ENCODE peak calls at places on chromosome 4, in nine cellular contexts. One of them, this sample, is unnamed.

GRCh38 chr4:10753326-10753725 is 68.8 kb upstream of the CLNK start:
- DNase-seq in type B pancreatic cell: no peak
- DNase-seq in HFF-Myc: no peak
- DNase-seq in CD4-positive, alpha-beta T cell: no peak
- DNase-seq in brain microvascular endothelial cell: no peak
- DNase-seq in uterus: no peak
- DNase-seq in endodermal cell: no peak
- DNase-seq in WERI-Rb-1: peak
- DNase-seq in foreskin fibroblast: no peak
- DNase-seq in this sample: no peak

GRCh38 chr4:22440999-22441398 is 74.9 kb downstream of the ADGRA3 start:
- DNase-seq in WERI-Rb-1: no peak
- DNase-seq in HFF-Myc: no peak
- DNase-seq in foreskin fibroblast: no peak
- DNase-seq in endodermal cell: no peak
- DNase-seq in brain microvascular endothelial cell: no peak
- DNase-seq in CD4-positive, alpha-beta T cell: no peak
- DNase-seq in uterus: no peak
- DNase-seq in type B pancreatic cell: no peak
- DNase-seq in this sample: no peak

GRCh38 chr4:152103181-152103901 is 342.5 kb upstream of the GATB start:
- DNase-seq in HFF-Myc: no peak
- DNase-seq in uterus: no peak
- DNase-seq in type B pancreatic cell: no peak
- DNase-seq in endodermal cell: no peak
- DNase-seq in brain microvascular endothelial cell: no peak
- DNase-seq in CD4-positive, alpha-beta T cell: no peak
- DNase-seq in foreskin fibroblast: no peak
- DNase-seq in WERI-Rb-1: no peak
- DNase-seq in this sample: no peak

GRCh38 chr4:39305902-39306677 is 60.1 kb downstream of the RFC1 start:
- DNase-seq in foreskin fibroblast: peak
- DNase-seq in CD4-positive, alpha-beta T cell: no peak
- DNase-seq in type B pancreatic cell: no peak
- DNase-seq in brain microvascular endothelial cell: no peak
- DNase-seq in uterus: no peak
- DNase-seq in endodermal cell: no peak
- DNase-seq in HFF-Myc: no peak
- DNase-seq in WERI-Rb-1: no peak
- DNase-seq in this sample: no peak

GRCh38 chr4:184097240-184097619 is 120.4 kb downstream of the ENPP6 start:
- DNase-seq in CD4-positive, alpha-beta T cell: no peak
- DNase-seq in HFF-Myc: no peak
- DNase-seq in endodermal cell: peak
- DNase-seq in uterus: peak
- DNase-seq in foreskin fibroblast: no peak
- DNase-seq in WERI-Rb-1: no peak
- DNase-seq in brain microvascular endothelial cell: no peak
- DNase-seq in type B pancreatic cell: no peak
- DNase-seq in this sample: no peak

GRCh38 chr4:6279582-6280289 is 10.1 kb downstream of the WFS1 start:
- DNase-seq in endodermal cell: no peak
- DNase-seq in foreskin fibroblast: no peak
- DNase-seq in HFF-Myc: no peak
- DNase-seq in WERI-Rb-1: no peak
- DNase-seq in type B pancreatic cell: no peak
- DNase-seq in uterus: no peak
- DNase-seq in brain microvascular endothelial cell: no peak
- DNase-seq in CD4-positive, alpha-beta T cell: no peak
- DNase-seq in this sample: no peak

GRCh38 chr4:149347139-149347538 is 468.5 kb downstream of the IQCM start:
- DNase-seq in HFF-Myc: no peak
- DNase-seq in foreskin fibroblast: no peak
- DNase-seq in endodermal cell: no peak
- DNase-seq in WERI-Rb-1: no peak
- DNase-seq in type B pancreatic cell: no peak
- DNase-seq in CD4-positive, alpha-beta T cell: no peak
- DNase-seq in brain microvascular endothelial cell: no peak
- DNase-seq in uterus: no peak
- DNase-seq in this sample: no peak

GRCh38 chr4:127788517-127788916 is 6.4 kb downstream of the HSPA4L start:
- DNase-seq in brain microvascular endothelial cell: no peak
- DNase-seq in CD4-positive, alpha-beta T cell: no peak
- DNase-seq in uterus: no peak
- DNase-seq in type B pancreatic cell: no peak
- DNase-seq in HFF-Myc: no peak
- DNase-seq in endodermal cell: peak
- DNase-seq in WERI-Rb-1: no peak
- DNase-seq in foreskin fibroblast: no peak
- DNase-seq in this sample: no peak

GRCh38 chr4:35342833-35343232 is 901.5 kb downstream of the ARAP2 start:
- DNase-seq in brain microvascular endothelial cell: no peak
- DNase-seq in endodermal cell: no peak
- DNase-seq in uterus: no peak
- DNase-seq in HFF-Myc: no peak
- DNase-seq in type B pancreatic cell: no peak
- DNase-seq in WERI-Rb-1: no peak
- DNase-seq in CD4-positive, alpha-beta T cell: no peak
- DNase-seq in foreskin fibroblast: no peak
- DNase-seq in this sample: no peak

GRCh38 chr4:185307136-185307950 is 88.4 kb downstream of the LRP2BP start:
- DNase-seq in endodermal cell: peak
- DNase-seq in CD4-positive, alpha-beta T cell: no peak
- DNase-seq in WERI-Rb-1: no peak
- DNase-seq in foreskin fibroblast: no peak
- DNase-seq in HFF-Myc: no peak
- DNase-seq in uterus: no peak
- DNase-seq in brain microvascular endothelial cell: peak
- DNase-seq in type B pancreatic cell: no peak
- DNase-seq in this sample: no peak

GRCh38 chr4:44145868-44146267 is 302.7 kb downstream of the KCTD8 start:
- DNase-seq in endodermal cell: no peak
- DNase-seq in brain microvascular endothelial cell: peak
- DNase-seq in WERI-Rb-1: no peak
- DNase-seq in uterus: no peak
- DNase-seq in CD4-positive, alpha-beta T cell: no peak
- DNase-seq in foreskin fibroblast: no peak
- DNase-seq in HFF-Myc: no peak
- DNase-seq in type B pancreatic cell: no peak
- DNase-seq in this sample: no peak

GRCh38 chr4:177546745-177547144 is 104.5 kb upstream of the AGA start:
- DNase-seq in brain microvascular endothelial cell: no peak
- DNase-seq in endodermal cell: no peak
- DNase-seq in type B pancreatic cell: no peak
- DNase-seq in HFF-Myc: no peak
- DNase-seq in WERI-Rb-1: no peak
- DNase-seq in CD4-positive, alpha-beta T cell: no peak
- DNase-seq in foreskin fibroblast: no peak
- DNase-seq in uterus: no peak
- DNase-seq in this sample: no peak

GRCh38 chr4:136687118-136687517 is 845.2 kb downstream of the PCDH18 start:
- DNase-seq in WERI-Rb-1: peak
- DNase-seq in type B pancreatic cell: no peak
- DNase-seq in foreskin fibroblast: no peak
- DNase-seq in HFF-Myc: no peak
- DNase-seq in brain microvascular endothelial cell: no peak
- DNase-seq in uterus: no peak
- DNase-seq in CD4-positive, alpha-beta T cell: no peak
- DNase-seq in endodermal cell: peak
- DNase-seq in this sample: no peak
- TF ChIP-seq CTCF in WERI-Rb-1: peak
- TF ChIP-seq CTCF in type B pancreatic cell: no peak
- TF ChIP-seq CTCF in foreskin fibroblast: no peak
- TF ChIP-seq CTCF in HFF-Myc: no peak
- TF ChIP-seq CTCF in brain microvascular endothelial cell: peak
- TF ChIP-seq CTCF in uterus: no peak
- TF ChIP-seq CTCF in CD4-positive, alpha-beta T cell: no peak
- TF ChIP-seq CTCF in endodermal cell: peak
- TF ChIP-seq CTCF in this sample: peak

DNA sequence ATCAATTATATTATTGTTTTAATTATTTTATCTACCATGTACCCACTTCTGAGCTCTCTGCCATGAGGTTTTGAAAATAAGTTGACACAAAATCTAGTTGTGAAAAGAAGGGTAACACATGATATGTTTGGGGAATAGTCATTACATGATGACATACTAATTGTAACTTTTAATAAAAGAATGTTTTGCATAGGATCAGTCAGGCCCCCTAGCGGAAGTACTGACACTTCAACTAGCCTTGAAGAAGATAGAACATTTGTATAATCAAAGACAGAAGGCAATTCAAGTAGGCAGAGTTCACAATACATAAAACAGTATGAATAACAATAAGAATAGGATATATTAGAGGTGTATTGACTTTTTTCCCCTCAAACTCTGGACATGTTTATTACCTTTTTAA is 1191.0 kb upstream of the AGA start:
- DNase-seq in HFF-Myc: no peak
- DNase-seq in WERI-Rb-1: no peak
- DNase-seq in uterus: no peak
- DNase-seq in endodermal cell: no peak
- DNase-seq in foreskin fibroblast: no peak
- DNase-seq in type B pancreatic cell: no peak
- DNase-seq in brain microvascular endothelial cell: no peak
- DNase-seq in CD4-positive, alpha-beta T cell: no peak
- DNase-seq in this sample: no peak
- TF ChIP-seq CTCF in HFF-Myc: no peak
- TF ChIP-seq CTCF in WERI-Rb-1: peak
- TF ChIP-seq CTCF in uterus: no peak
- TF ChIP-seq CTCF in endodermal cell: peak
- TF ChIP-seq CTCF in foreskin fibroblast: no peak
- TF ChIP-seq CTCF in type B pancreatic cell: no peak
- TF ChIP-seq CTCF in brain microvascular endothelial cell: no peak
- TF ChIP-seq CTCF in CD4-positive, alpha-beta T cell: no peak
- TF ChIP-seq CTCF in this sample: no peak

DNA sequence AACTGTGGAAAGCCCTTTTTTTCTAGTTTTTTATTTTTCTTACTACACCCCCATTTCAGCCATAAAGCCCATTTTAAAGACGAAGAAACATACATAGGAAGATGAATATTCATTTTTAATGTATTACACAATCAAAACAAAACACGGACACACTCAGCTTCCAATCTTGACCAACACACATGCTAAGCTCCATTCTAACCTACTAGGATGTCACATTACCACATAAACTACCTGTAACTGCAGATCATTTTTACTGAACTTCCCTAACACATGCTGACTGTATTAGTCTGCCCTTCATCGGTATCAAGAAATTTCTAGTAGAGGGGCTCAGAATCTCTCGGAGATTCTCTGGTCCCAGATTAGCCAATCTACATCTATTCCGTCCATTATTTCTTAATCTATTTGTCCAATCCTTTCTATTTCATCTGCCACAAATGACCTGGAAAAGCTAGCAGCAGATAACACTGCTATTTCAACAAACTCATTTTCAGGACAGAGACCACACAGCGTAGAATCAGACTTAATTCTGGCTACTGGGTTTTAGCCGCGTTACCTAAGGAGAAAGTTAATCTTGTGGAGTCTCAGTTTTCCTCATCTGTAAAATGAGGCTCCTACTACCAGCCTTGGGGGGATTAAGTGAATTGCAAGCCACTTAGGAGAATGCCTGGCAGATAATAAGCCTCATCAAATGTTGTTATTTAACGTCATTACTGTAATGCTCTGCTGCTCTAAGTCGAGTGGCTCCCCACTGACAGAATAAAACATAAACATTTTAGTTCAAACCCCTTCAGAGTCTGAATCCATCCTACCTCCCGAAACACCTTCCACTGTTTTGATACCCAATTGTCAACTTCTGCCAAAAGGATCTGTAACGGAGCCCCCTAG is 1.6 kb downstream of the CCNI start:
- DNase-seq in WERI-Rb-1: no peak
- DNase-seq in endodermal cell: no peak
- DNase-seq in HFF-Myc: no peak
- DNase-seq in foreskin fibroblast: no peak
- DNase-seq in CD4-positive, alpha-beta T cell: no peak
- DNase-seq in brain microvascular endothelial cell: no peak
- DNase-seq in uterus: no peak
- DNase-seq in type B pancreatic cell: no peak
- DNase-seq in this sample: no peak
- TF ChIP-seq CTCF in WERI-Rb-1: no peak
- TF ChIP-seq CTCF in endodermal cell: no peak
- TF ChIP-seq CTCF in HFF-Myc: no peak
- TF ChIP-seq CTCF in foreskin fibroblast: no peak
- TF ChIP-seq CTCF in CD4-positive, alpha-beta T cell: no peak
- TF ChIP-seq CTCF in brain microvascular endothelial cell: no peak
- TF ChIP-seq CTCF in uterus: no peak
- TF ChIP-seq CTCF in type B pancreatic cell: no peak
- TF ChIP-seq CTCF in this sample: no peak

DNA sequence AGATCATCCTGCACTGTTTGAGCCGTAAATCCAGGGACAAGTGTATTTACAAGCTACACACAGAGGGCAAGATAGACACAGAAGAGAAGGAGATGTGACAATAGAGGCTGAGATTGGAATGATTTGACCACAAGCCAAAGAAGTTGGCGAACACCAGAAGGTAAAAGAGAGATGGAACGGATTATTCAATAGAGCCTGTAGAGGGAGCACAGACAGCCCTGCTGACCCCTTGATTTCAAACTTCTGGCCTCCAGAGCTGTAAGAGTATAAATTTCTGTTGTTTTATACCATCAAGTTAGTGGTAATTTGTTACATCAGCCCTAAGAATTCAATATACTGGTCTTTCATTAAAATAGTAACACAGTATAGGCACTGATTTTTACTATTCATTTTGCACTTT is 447.8 kb downstream of the FAT4 start:
- DNase-seq in type B pancreatic cell: no peak
- DNase-seq in foreskin fibroblast: no peak
- DNase-seq in brain microvascular endothelial cell: no peak
- DNase-seq in endodermal cell: no peak
- DNase-seq in CD4-positive, alpha-beta T cell: no peak
- DNase-seq in HFF-Myc: no peak
- DNase-seq in uterus: no peak
- DNase-seq in WERI-Rb-1: no peak
- DNase-seq in this sample: no peak
- TF ChIP-seq CTCF in type B pancreatic cell: peak
- TF ChIP-seq CTCF in foreskin fibroblast: peak
- TF ChIP-seq CTCF in brain microvascular endothelial cell: peak
- TF ChIP-seq CTCF in endodermal cell: peak
- TF ChIP-seq CTCF in CD4-positive, alpha-beta T cell: no peak
- TF ChIP-seq CTCF in HFF-Myc: peak
- TF ChIP-seq CTCF in uterus: no peak
- TF ChIP-seq CTCF in WERI-Rb-1: peak
- TF ChIP-seq CTCF in this sample: peak

This sample was measured in AG09319.